ENCODE peak calls at places on chromosomes 1 and 21, in nine cellular contexts. T is BJ, G is heart left ventricle, C is ovary, K is dorsolateral prefrontal cortex, N is right lobe of liver, E is brain microvascular endothelial cell, Z is lung, F is left lung. Y is an unnamed sample. For H3K27me3, the result is how much of the 10 kb centered on the place peaks cover.

GRCh38 chr1:37989381-37989930 is 366 bp downstream of the SF3A3 start:
- DNase-seq in N (peak), F (peak), E (no peak), C (no peak), G (peak), T (no peak), K (no peak), Z (peak), Y (no peak)

GRCh38 chr1:5727191-5727590 is 265.0 kb downstream of the NPHP4 start:
- DNase-seq in N (no peak), F (no peak), Z (no peak), T (no peak), K (no peak), E (no peak), C (peak), G (no peak), Y (no peak)

GRCh38 chr1:7650801-7651200 is 120.3 kb upstream of the VAMP3 start:
- DNase-seq in K (no peak), E (no peak), C (no peak), G (no peak), N (no peak), F (peak), T (no peak), Z (peak), Y (no peak)

GRCh38 chr1:224433671-224434446 is 738 bp downstream of the WDR26 start:
- DNase-seq in E (peak), F (peak), T (no peak), N (peak), K (peak), C (peak), G (peak), Z (peak), Y (peak)

GRCh38 chr1:22507582-22507981 is 55.7 kb upstream of the EPHA8 start:
- DNase-seq in C (no peak), K (no peak), F (no peak), E (no peak), N (no peak), T (no peak), Z (no peak), G (no peak), Y (no peak)

GRCh38 chr1:65069186-65069585 is 78.8 kb upstream of the AK4 start:
- DNase-seq in T (no peak), C (no peak), N (no peak), G (no peak), K (no peak), F (no peak), E (no peak), Z (no peak), Y (no peak)

GRCh38 chr1:172532700-172533510 is at the start of gene SUCO:
- DNase-seq in Z (peak), N (peak), K (peak), F (peak), E (peak), C (peak), T (peak), G (peak), Y (peak)

GRCh38 chr1:37605806-37606474 is 10.2 kb upstream of the GNL2 start:
- DNase-seq in C (no peak), F (no peak), Z (no peak), N (no peak), E (peak), K (no peak), G (no peak), T (no peak), Y (no peak)

GRCh38 chr1:100785399-100786082 is 66.0 kb downstream of the VCAM1 start:
- DNase-seq in N (no peak), K (no peak), F (no peak), Z (no peak), C (no peak), E (peak), T (no peak), G (no peak), Y (no peak)

GRCh38 chr1:55215194-55216021 is at the start of gene USP24:
- DNase-seq in F (peak), E (peak), N (peak), Z (peak), T (no peak), G (peak), C (peak), K (peak), Y (peak)

GRCh38 chr1:3614755-3615742 is 3.7 kb upstream of the MEGF6 start:
- DNase-seq in Z (no peak), T (no peak), F (no peak), C (no peak), N (no peak), G (no peak), K (no peak), E (no peak), Y (no peak)

GRCh38 chr1:910311-910880 is 13.3 kb upstream of the SAMD11 start:
- DNase-seq in N (peak), T (no peak), F (peak), C (peak), K (no peak), G (peak), E (no peak), Z (no peak), Y (peak)

GRCh38 chr1:182955596-182956588 is 2.9 kb upstream of the SHCBP1L start:
- DNase-seq in Z (no peak), N (no peak), T (peak), E (peak), G (no peak), K (no peak), F (no peak), C (no peak), Y (no peak)

GRCh38 chr21:44911384-44912157 is 9.1 kb downstream of the ITGB2 start:
- DNase-seq in K (no peak), E (no peak), G (peak), N (peak), Z (peak), T (no peak), C (peak), F (peak), Y (peak)
- TF ChIP-seq CTCF in K (peak), E (peak), G (no peak), N (peak), Z (peak), T (peak), C (no peak), F (peak), Y (peak)

GRCh38 chr1:31577515-31578191 is 1.3 kb downstream of the TINAGL1 start:
- DNase-seq in N (no peak), Z (peak), G (no peak), K (no peak), T (no peak), C (no peak), E (no peak), F (no peak), Y (no peak)
- H3K4me3 ChIP-seq in N (peak), Z (peak), G (peak), K (peak), T (peak), C (peak), E (peak), F (peak), Y (peak)

GRCh38 chr1:110083453-110084225 is 13.2 kb upstream of the ALX3 start:
- DNase-seq in K (no peak), T (no peak), F (no peak), N (no peak), C (peak), Z (no peak), G (no peak), E (no peak), Y (no peak)
- H3K27me3 ChIP-seq in K (half or more), T (under half), F (half or more), N (under half), C (under half), Z (under half), G (under half), E (under half), Y (half or more)

GRCh38 chr1:45793942-45794604 is 9.3 kb upstream of the MAST2 start:
- DNase-seq in C (no peak), G (no peak), Z (no peak), E (no peak), F (no peak), N (no peak), K (no peak), T (no peak), Y (no peak)
- TF ChIP-seq CTCF in C (no peak), G (no peak), Z (no peak), E (peak), F (no peak), N (no peak), K (no peak), T (no peak), Y (no peak)

GRCh38 chr1:159945483-159946241 is at the start of gene IGSF9:
- DNase-seq in K (peak), T (no peak), C (peak), N (peak), G (peak), Z (peak), E (peak), F (peak), Y (peak)
- H3K4me3 ChIP-seq in K (peak), T (peak), C (peak), N (peak), G (peak), Z (no peak), E (peak), F (peak), Y (peak)

GRCh38 chr1:179293340-179294327 is at the start of gene SOAT1:
- DNase-seq in N (peak), G (peak), T (peak), F (peak), K (peak), C (peak), E (peak), Z (peak), Y (peak)
- H3K27me3 ChIP-seq in N (under half), G (under half), T (under half), F (under half), K (under half), C (under half), E (under half), Z (under half), Y (under half)

GRCh38 chr1:117059678-117060440 is at the start of gene TTF2:
- DNase-seq in C (peak), T (peak), Z (peak), K (peak), E (peak), N (peak), F (peak), G (peak), Y (peak)
- TF ChIP-seq CTCF in C (peak), T (peak), Z (no peak), K (peak), E (peak), N (peak), F (no peak), G (peak), Y (peak)

GRCh38 chr1:212364985-212365384 is 49.7 kb downstream of the PACC1 start:
- DNase-seq in N (no peak), C (no peak), G (no peak), E (no peak), F (no peak), K (no peak), Z (no peak), T (no peak), Y (no peak)
- H3K4me3 ChIP-seq in N (no peak), C (no peak), G (no peak), E (no peak), F (no peak), K (no peak), Z (no peak), T (no peak), Y (no peak)

GRCh38 chr1:228079013-228079412 is 3.5 kb upstream of the ARF1 start:
- DNase-seq in Z (no peak), G (no peak), K (peak), N (no peak), C (peak), T (no peak), F (peak), E (no peak), Y (no peak)
- H3K27me3 ChIP-seq in Z (under half), G (under half), K (under half), N (under half), C (under half), T (under half), F (under half), E (under half), Y (under half)